ENCODE peak calls at places on chromosomes 11 and 22, in six cellular contexts. R is H1, L is K562, C is GM12891, V is GM12878, A is HepG2. Q is an unnamed sample.

GRCh38 chr11:59557940-59558643 is 46.8 kb downstream of the OR4D9 start:
- DNase-seq in L (no peak), R (no peak), V (no peak), C (no peak), A (no peak), Q (no peak)

GRCh38 chr11:95255523-95256165 is 24.6 kb upstream of the SESN3 start:
- DNase-seq in R (no peak), V (no peak), L (no peak), A (no peak), C (no peak), Q (no peak)

GRCh38 chr11:77884186-77884828 is 63.4 kb downstream of the AAMDC start:
- DNase-seq in C (no peak), A (no peak), R (no peak), V (no peak), L (no peak), Q (no peak)

GRCh38 chr11:72426054-72426757 is 8.1 kb downstream of the CLPB start:
- DNase-seq in C (no peak), A (no peak), R (no peak), L (no peak), V (no peak), Q (no peak)

GRCh38 chr11:1202776-1203504 is 19.9 kb upstream of the MUC5B start:
- DNase-seq in L (peak; percentile 67), V (no peak), C (peak; percentile 99), R (peak; percentile 79), A (peak; percentile 24), Q (peak; percentile 98)

GRCh38 chr11:34173050-34173449 is 67.6 kb downstream of the NAT10 start:
- DNase-seq in C (no peak), R (no peak), V (no peak), L (no peak), A (no peak), Q (no peak)

GRCh38 chr22:23501244-23501643 is 78.8 kb downstream of the IGLL1 start:
- DNase-seq in R (no peak), V (no peak), A (no peak), C (no peak), L (no peak), Q (no peak)

GRCh38 chr11:61007383-61007970 is 36.0 kb downstream of the CD6 start:
- DNase-seq in R (no peak), A (no peak), C (peak; percentile 59), L (no peak), V (no peak), Q (no peak)

GRCh38 chr11:134062255-134063030 is 6.4 kb upstream of the JAM3 start:
- DNase-seq in V (no peak), L (no peak), C (no peak), A (no peak), R (no peak), Q (no peak)

GRCh38 chr11:62615521-62615920 is 2.5 kb downstream of the ROM1 start:
- DNase-seq in L (no peak), V (no peak), A (no peak), C (no peak), R (no peak), Q (no peak)

GRCh38 chr22:23790819-23791736 is 4.3 kb downstream of the SMARCB1 start:
- DNase-seq in V (no peak), A (no peak), C (no peak), R (no peak), L (no peak), Q (no peak)

GRCh38 chr11:67437082-67437821 is at the start of gene PTPRCAP:
- DNase-seq in R (peak; percentile 38), L (peak; percentile 65), C (peak; percentile 84), A (no peak), V (no peak), Q (peak; percentile 84)

GRCh38 chr22:38437416-38437815 is 17.6 kb downstream of the KCNJ4 start:
- DNase-seq in L (no peak), R (no peak), A (peak; percentile 38), C (no peak), V (no peak), Q (no peak)

GRCh38 chr11:107123022-107123421 is 104.7 kb upstream of the GUCY1A2 start:
- DNase-seq in R (no peak), A (no peak), C (no peak), L (no peak), V (no peak), Q (no peak)

GRCh38 chr11:26332572-26332915 is 614 bp downstream of the ANO3 start:
- DNase-seq in L (no peak), C (no peak), A (no peak), V (no peak), R (no peak), Q (no peak)

GRCh38 chr11:94767292-94767690 is 865 bp upstream of the AMOTL1 start:
- DNase-seq in A (no peak), C (no peak), V (no peak), R (no peak), L (peak; percentile 65), Q (no peak)

GRCh38 chr11:16184588-16184987 is 171.8 kb downstream of the SOX6 start:
- DNase-seq in R (no peak), V (no peak), A (peak; percentile 94), L (peak; percentile 21), C (no peak), Q (no peak)

GRCh38 chr22:41966607-41967240 is 2.5 kb upstream of the SEPTIN3 start:
- DNase-seq in R (no peak), L (peak; percentile 51), V (peak; percentile 54), C (peak; percentile 49), A (peak; percentile 52), Q (no peak)

GRCh38 chr11:22920939-22921565 is 60.8 kb upstream of the CCDC179 start:
- DNase-seq in C (peak; percentile 1), R (peak; percentile 17), L (peak; percentile 6), A (peak; percentile 37), V (no peak), Q (no peak)

GRCh38 chr22:49734882-49735281 is 92.8 kb downstream of the BRD1 start:
- DNase-seq in V (no peak), L (no peak), A (no peak), R (no peak), C (no peak), Q (no peak)
- TF ChIP-seq POLR2AphosphoS5 in V (no peak), L (no peak), A (no peak), R (no peak), C (no peak), Q (no peak)

GRCh38 chr11:75576017-75576416 is 14.0 kb downstream of the SERPINH1 start:
- DNase-seq in R (no peak), A (no peak), L (no peak), V (no peak), C (no peak), Q (no peak)

GRCh38 chr11:75574698-75575265 is 12.7 kb downstream of the SERPINH1 start:
- DNase-seq in R (no peak), L (no peak), V (no peak), A (no peak), C (no peak), Q (no peak)

GRCh38 chr11:75578977-75579376 is 16.9 kb downstream of the SERPINH1 start:
- DNase-seq in C (no peak), L (no peak), R (no peak), A (no peak), V (no peak), Q (no peak)

GRCh38 chr11:75577198-75577597 is 15.1 kb downstream of the SERPINH1 start:
- DNase-seq in C (no peak), A (no peak), V (no peak), L (peak; percentile 72), R (no peak), Q (no peak)

GRCh38 chr11:75576445-75577049 is 14.5 kb downstream of the SERPINH1 start:
- DNase-seq in C (peak; percentile 47), V (peak; percentile 45), A (no peak), R (no peak), L (no peak), Q (peak; percentile 53)
- TF ChIP-seq TAF1 in C (no peak), V (no peak), A (no peak), R (no peak), L (no peak), Q (no peak)

GRCh38 chr11:86508604-86509471 is 134.2 kb downstream of the CCDC81 start:
- DNase-seq in V (no peak), L (no peak), C (no peak), R (no peak), A (peak; percentile 66), Q (no peak)
- TF ChIP-seq POLR2A in V (no peak), L (no peak), C (no peak), R (no peak), A (no peak), Q (no peak)

GRCh38 chr11:70244698-70245097 is 25.8 kb upstream of the PPFIA1 start:
- DNase-seq in V (no peak), C (no peak), L (no peak), A (no peak), R (no peak), Q (no peak)
- TF ChIP-seq POLR2AphosphoS5 in V (no peak), C (no peak), L (no peak), A (no peak), R (no peak), Q (no peak)

Q was measured in GM12892.